ENCODE peak calls at places on chromosomes 13 and 19, in five cellular contexts. T, P, F, H and V are unnamed samples.

GRCh38 chr19:40576181-40576584 is 490 bp upstream of the SHKBP1 start:
- DNase-seq in F (no peak), H (no peak), T (peak), P (no peak), V (no peak)

GRCh38 chr13:25186187-25186586 is 14.1 kb upstream of the AMER2 start:
- DNase-seq in H (no peak), T (no peak), F (no peak), P (no peak), V (no peak)

GRCh38 chr19:55552620-55553019 is 7.3 kb upstream of the SBK3 start:
- DNase-seq in F (no peak), P (no peak), T (no peak), H (peak), V (no peak)

GRCh38 chr13:110912651-110913051 is 2.2 kb downstream of the ANKRD10 start:
- DNase-seq in F (no peak), T (no peak), P (no peak), H (no peak), V (no peak)

GRCh38 chr19:23410155-23410554 is 14.9 kb upstream of the ZNF91 start:
- DNase-seq in F (no peak), H (no peak), P (no peak), T (no peak), V (no peak)

GRCh38 chr13:106649495-106649894 is 81.6 kb upstream of the ARGLU1 start:
- DNase-seq in F (no peak), T (no peak), H (no peak), P (no peak), V (no peak)

GRCh38 chr13:59356607-59357006 is 807.1 kb downstream of the DIAPH3 start:
- DNase-seq in F (no peak), P (no peak), T (no peak), H (no peak), V (no peak)

GRCh38 chr13:35630551-35631275 is 154.2 kb upstream of the MAB21L1 start:
- DNase-seq in P (peak), F (no peak), H (peak), T (no peak), V (no peak)

GRCh38 chr13:67042556-67042955 is 187.6 kb downstream of the PCDH9 start:
- DNase-seq in H (no peak), P (no peak), T (no peak), F (no peak), V (no peak)

GRCh38 chr13:111511805-111512504 is 191.5 kb downstream of the TEX29 start:
- DNase-seq in F (no peak), P (no peak), T (no peak), H (no peak), V (no peak)

GRCh38 chr13:57813641-57814040 is 182.1 kb downstream of the PCDH17 start:
- DNase-seq in F (no peak), H (no peak), T (no peak), P (no peak), V (no peak)

GRCh38 chr13:95509521-95510315 is 42.8 kb upstream of the CLDN10 start:
- DNase-seq in T (no peak), F (no peak), P (no peak), H (no peak), V (no peak)